ENCODE peak calls at places on chromosomes 3 and 15, in four cellular contexts. S is H1, I is mesendoderm, L is IMR-90. V is an unnamed sample. For H3K4me1, the result is how much of the 10 kb centered on the place peaks cover.

GRCh38 chr3:175274056-175274455 is 414.9 kb downstream of the NAALADL2 start:
- DNase-seq in S (no peak), L (no peak), I (no peak), V (no peak)

GRCh38 chr15:69275933-69276565 is 22.7 kb upstream of the PAQR5 start:
- DNase-seq in I (peak), S (no peak), L (peak), V (no peak)

GRCh38 chr3:38247366-38248035 is 18.1 kb upstream of the SLC22A13 start:
- DNase-seq in L (peak), S (no peak), I (peak), V (no peak)

GRCh38 chr3:81395739-81396138 is 365.7 kb downstream of the GBE1 start:
- DNase-seq in S (peak), I (peak), L (no peak), V (peak)

GRCh38 chr15:69390575-69390974 is 23.6 kb upstream of the KIF23 start:
- DNase-seq in S (no peak), L (peak), I (no peak), V (no peak)

GRCh38 chr15:43215961-43216360 is 4.9 kb downstream of the EPB42 start:
- DNase-seq in S (no peak), I (no peak), L (peak), V (no peak)

GRCh38 chr15:43934480-43934879 is 107.7 kb downstream of the WDR76 start:
- DNase-seq in S (no peak), L (peak), I (no peak), V (no peak)

GRCh38 chr15:24394303-24394702 is 281.3 kb upstream of the NPAP1 start:
- DNase-seq in I (no peak), L (no peak), S (no peak), V (no peak)

GRCh38 chr3:85576091-85576690 is 617.4 kb downstream of the CADM2 start:
- DNase-seq in S (peak), I (peak), L (peak), V (peak)

GRCh38 chr15:60272623-60273022 is 125.2 kb downstream of the ANXA2 start:
- DNase-seq in L (no peak), S (no peak), I (peak), V (peak)

GRCh38 chr15:90934256-90934948 is 683 bp upstream of the UNC45A start:
- DNase-seq in S (no peak), I (peak), L (peak), V (peak)

GRCh38 chr15:31292391-31293020 is 34.1 kb upstream of the KLF13 start:
- DNase-seq in I (no peak), L (no peak), S (no peak), V (no peak)

GRCh38 chr3:143847787-143848631 is at the start of gene SLC9A9:
- DNase-seq in S (no peak), L (peak), I (peak), V (peak)

GRCh38 chr15:57393081-57393480 is 16.8 kb downstream of the CGNL1 start:
- DNase-seq in I (no peak), L (no peak), S (no peak), V (no peak)

GRCh38 chr15:88127477-88127799 is 129.1 kb downstream of the NTRK3 start:
- DNase-seq in I (no peak), L (no peak), S (no peak), V (no peak)

GRCh38 chr3:98557324-98558010 is 25.7 kb downstream of the GPR15 start:
- DNase-seq in I (no peak), L (no peak), S (no peak), V (no peak)

GRCh38 chr3:29026301-29026700 is 254.6 kb upstream of the RBMS3 start:
- DNase-seq in L (no peak), S (no peak), I (no peak), V (no peak)

GRCh38 chr15:49678655-49679054 is 57.8 kb downstream of the DTWD1 start:
- DNase-seq in S (no peak), I (no peak), L (no peak), V (no peak)

GRCh38 chr3:49283997-49284396 is 7.0 kb upstream of the C3orf62 start:
- DNase-seq in L (no peak), S (no peak), I (no peak), V (no peak)

GRCh38 chr3:147699175-147699838 is 290.1 kb downstream of the ZIC1 start:
- DNase-seq in L (peak), S (no peak), I (no peak), V (no peak)

GRCh38 chr3:127597020-127597771 is 1.0 kb upstream of the MCM2 start:
- DNase-seq in L (no peak), I (no peak), S (no peak), V (no peak)

GRCh38 chr3:160968731-160969130 is 136.4 kb downstream of the B3GALNT1 start:
- DNase-seq in L (peak), I (peak), S (no peak), V (no peak)

GRCh38 chr3:54949491-54950044 is 21.7 kb upstream of the LRTM1 start:
- DNase-seq in S (no peak), L (no peak), I (no peak), V (no peak)

GRCh38 chr3:46429250-46429649 is 22.2 kb downstream of the CCRL2 start:
- DNase-seq in I (no peak), S (no peak), L (no peak), V (no peak)

GRCh38 chr3:14775574-14775973 is 43.2 kb upstream of the FGD5 start:
- DNase-seq in S (no peak), L (no peak), I (peak), V (no peak)

GRCh38 chr3:41653575-41654239 is 308.2 kb downstream of the ULK4 start:
- DNase-seq in L (peak), S (no peak), I (no peak), V (no peak)

GRCh38 chr3:50523170-50523865 is 19.9 kb upstream of the CACNA2D2 start:
- DNase-seq in L (no peak), S (no peak), I (no peak), V (no peak)

GRCh38 chr3:12707425-12707824 is 43.5 kb upstream of the RAF1 start:
- DNase-seq in L (peak), I (no peak), S (no peak), V (no peak)

GRCh38 chr3:185225523-185225922 is 28.3 kb downstream of the EHHADH start:
- DNase-seq in L (peak), I (peak), S (no peak), V (no peak)

GRCh38 chr3:149336925-149337324 is 3.5 kb upstream of the TM4SF18 start:
- DNase-seq in S (no peak), L (no peak), I (no peak), V (no peak)

GRCh38 chr3:112813016-112813415 is 33.6 kb downstream of the CD200R1L start:
- DNase-seq in L (no peak), I (no peak), S (no peak), V (no peak)

GRCh38 chr15:70083946-70084345 is 13.8 kb downstream of the TLE3 start:
- DNase-seq in S (no peak), L (no peak), I (peak), V (no peak)

GRCh38 chr3:138861755-138862333 is 27.1 kb upstream of the PIK3CB start:
- DNase-seq in I (peak), L (peak), S (no peak), V (peak)

GRCh38 chr15:80052597-80053304 is 6.7 kb upstream of the ZFAND6 start:
- DNase-seq in L (no peak), S (no peak), I (no peak), V (no peak)

GRCh38 chr3:119310052-119310451 is 15.9 kb downstream of the ARHGAP31 start:
- DNase-seq in L (peak), S (no peak), I (peak), V (no peak)

GRCh38 chr3:109195812-109196211 is 59.3 kb downstream of the C3orf85 start:
- DNase-seq in L (no peak), I (peak), S (no peak), V (no peak)

DNA sequence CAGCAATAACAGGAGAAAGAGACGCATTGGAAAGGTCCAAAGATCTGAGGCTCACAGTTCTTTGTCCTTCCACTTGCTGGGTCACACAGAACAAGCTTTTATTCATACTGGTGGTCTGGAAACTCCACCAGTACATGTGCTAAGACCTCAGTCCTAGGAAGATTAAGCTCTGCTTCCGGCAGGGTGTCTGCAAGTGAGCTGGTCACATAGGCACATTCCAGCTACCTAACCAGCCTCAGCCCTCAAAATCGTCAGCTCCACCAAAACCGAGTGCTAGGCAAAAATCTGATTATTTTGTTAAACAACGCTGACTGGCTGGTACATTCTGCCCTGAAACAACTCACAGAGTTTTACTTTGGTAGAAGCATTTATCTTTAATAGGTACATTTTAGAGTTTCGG is 2.2 kb downstream of the ZBED2 start:
- DNase-seq in L (no peak), S (no peak), I (no peak), V (no peak)
- H4K5ac ChIP-seq in L (peak), S (no peak), I (no peak), V (no peak)

DNA sequence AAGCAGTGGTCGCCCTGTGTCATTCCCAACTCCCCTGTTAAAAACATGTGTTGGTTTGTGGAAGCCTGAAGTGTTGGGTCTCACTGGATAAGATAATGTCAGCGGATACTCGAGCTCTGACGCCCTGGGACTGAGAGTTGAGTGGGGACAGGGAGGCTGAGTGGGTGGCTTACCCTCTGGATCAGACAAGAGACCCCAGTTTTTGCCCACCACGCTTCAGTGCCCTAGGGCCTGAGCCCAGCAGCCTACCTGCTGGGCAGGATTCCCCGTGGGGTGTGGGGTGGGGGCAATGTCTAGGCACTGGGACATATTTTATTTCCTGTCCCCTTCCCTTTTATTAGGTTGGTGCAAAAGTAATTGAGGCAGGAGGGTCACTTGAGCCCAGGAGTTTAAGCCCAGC is 75.0 kb downstream of the SMAD6 start:
- DNase-seq in L (no peak), S (no peak), I (no peak), V (no peak)
- H3K4me1 ChIP-seq in L (half or more), S (under half), I (under half), V (under half)

DNA sequence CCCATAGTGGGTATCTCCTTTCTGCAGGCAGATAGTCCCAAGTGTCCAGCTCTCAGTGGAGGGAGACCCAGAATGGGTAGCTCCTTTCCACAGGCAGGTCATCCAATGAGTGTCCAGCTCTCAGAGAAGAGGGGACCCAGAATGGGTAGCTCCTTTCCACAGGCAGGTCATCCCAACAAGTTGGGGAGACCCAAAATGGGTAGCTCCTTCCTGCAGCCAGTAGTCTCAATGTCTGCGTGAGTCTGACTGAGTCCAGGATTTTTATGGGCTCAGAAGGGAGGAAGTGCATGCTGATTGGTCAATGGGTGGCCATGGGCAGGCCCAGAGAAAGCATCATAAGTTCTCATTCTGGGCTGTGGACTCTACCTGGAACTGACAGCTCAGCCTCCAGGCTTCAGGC is 150.7 kb upstream of the P2RY1 start:
- DNase-seq in S (no peak), I (peak), L (no peak), V (no peak)
- H3K9ac ChIP-seq in S (no peak), I (no peak), L (no peak), V (no peak)

GRCh38 chr15:47386459-47386858 is 330.8 kb upstream of the SEMA6D start:
- DNase-seq in L (no peak), S (no peak), I (no peak), V (no peak)

GRCh38 chr15:47383801-47384200 is 333.5 kb upstream of the SEMA6D start:
- DNase-seq in S (no peak), I (no peak), L (no peak), V (no peak)

GRCh38 chr15:47384776-47385175 is 332.5 kb upstream of the SEMA6D start:
- DNase-seq in L (peak), S (no peak), I (no peak), V (no peak)

GRCh38 chr15:47384316-47384715 is 333.0 kb upstream of the SEMA6D start:
- DNase-seq in S (peak), I (peak), L (peak), V (peak)

DNA sequence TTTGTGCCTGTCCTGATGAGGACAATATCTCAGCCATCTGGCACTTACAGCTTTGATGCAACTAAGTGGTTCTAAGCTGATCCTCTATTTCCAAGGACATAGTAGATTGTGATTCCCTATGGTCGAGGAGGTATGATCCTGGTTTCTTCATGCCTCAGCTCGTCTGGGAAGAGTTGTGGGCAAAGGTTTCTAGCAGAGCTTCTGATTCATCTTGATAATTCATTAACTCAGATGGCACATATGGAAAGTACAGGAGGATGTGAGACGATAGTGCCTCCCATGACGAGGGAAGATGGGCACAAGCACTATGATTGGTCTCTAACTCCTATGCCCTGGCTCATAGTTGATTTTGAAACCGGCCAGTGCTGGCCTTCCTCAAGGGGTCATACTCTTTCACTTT is 334.2 kb upstream of the SEMA6D start:
- DNase-seq in L (no peak), I (no peak), S (no peak), V (no peak)
- H4K5ac ChIP-seq in L (peak), I (no peak), S (no peak), V (no peak)

V was measured in H9.